ENCODE peak calls at places on chromosomes 11 and 22, in six cellular contexts. I, J, K, N, O and P are unnamed samples.

GRCh38 chr11:60971520-60971919 is at the start of gene CD6:
- DNase-seq in K (no peak), O (no peak), J (no peak), N (no peak), I (no peak), P (no peak)

GRCh38 chr11:2799881-2800654 is 85.5 kb downstream of the CDKN1C start:
- DNase-seq in N (peak; percentile 13), O (peak; percentile 9), J (peak; percentile 41), K (peak; percentile 60), I (no peak), P (no peak)

GRCh38 chr22:27642104-27642800 is 159.3 kb downstream of the MN1 start:
- DNase-seq in N (no peak), K (no peak), J (no peak), I (no peak), O (no peak), P (no peak)

GRCh38 chr11:78065239-78065638 is 1.6 kb downstream of the THRSP start:
- DNase-seq in N (no peak), I (no peak), J (no peak), K (no peak), O (no peak), P (no peak)

GRCh38 chr22:33682927-33683326 is 237.3 kb downstream of the LARGE1 start:
- DNase-seq in N (no peak), I (no peak), O (no peak), J (no peak), K (no peak), P (no peak)

GRCh38 chr22:44937216-44937615 is 72.6 kb downstream of the PHF21B start:
- DNase-seq in N (no peak), O (no peak), J (no peak), I (no peak), K (no peak), P (no peak)

GRCh38 chr11:3903207-3903896 is 47.9 kb downstream of the STIM1 start:
- DNase-seq in O (no peak), I (no peak), K (no peak), N (no peak), J (no peak), P (no peak)

GRCh38 chr11:90908074-90908473 is 685.2 kb upstream of the CHORDC1 start:
- DNase-seq in O (no peak), K (no peak), N (no peak), I (peak; percentile 4), J (no peak), P (no peak)

GRCh38 chr11:97756571-97757335 is 1264.0 kb upstream of the CNTN5 start:
- DNase-seq in O (no peak), I (no peak), K (no peak), N (no peak), J (no peak), P (no peak)

GRCh38 chr11:111976614-111977140 is 39.5 kb downstream of the DIXDC1 start:
- DNase-seq in K (peak; percentile 81), J (no peak), O (no peak), I (peak; percentile 36), N (peak; percentile 63), P (no peak)

GRCh38 chr22:35506259-35506570 is 34.4 kb upstream of the RASD2 start:
- DNase-seq in O (no peak), K (no peak), N (no peak), I (no peak), J (no peak), P (peak; percentile 40)

GRCh38 chr11:74466916-74467885 is at the start of gene KCNE3:
- DNase-seq in J (no peak), O (no peak), K (peak; percentile 68), N (peak; percentile 66), I (peak; percentile 39), P (peak; percentile 56)

GRCh38 chr22:24289781-24290181 is 19.1 kb downstream of the SPECC1L start:
- DNase-seq in I (peak; percentile 48), J (no peak), K (no peak), N (no peak), O (no peak), P (no peak)

GRCh38 chr11:117303101-117303500 is 12.0 kb downstream of the BACE1-AS start:
- DNase-seq in N (no peak), K (no peak), I (no peak), O (no peak), J (no peak), P (no peak)

GRCh38 chr11:132347156-132348090 is 977.0 kb downstream of the NTM start:
- DNase-seq in O (no peak), K (no peak), J (no peak), N (no peak), I (no peak), P (no peak)

GRCh38 chr11:58900479-58901420 is 38.5 kb upstream of the GLYATL1 start:
- DNase-seq in K (no peak), I (peak; percentile 91), N (no peak), O (peak; percentile 62), J (no peak), P (peak; percentile 87)

GRCh38 chr11:2194877-2195755 is 23.5 kb upstream of the TH start:
- DNase-seq in K (no peak), N (no peak), J (peak; percentile 77), I (peak; percentile 57), O (no peak), P (peak; percentile 65)

GRCh38 chr11:36000616-36001190 is 56.8 kb downstream of the LDLRAD3 start:
- DNase-seq in I (no peak), N (no peak), K (no peak), J (no peak), O (no peak), P (no peak)

GRCh38 chr11:73288197-73288872 is 16.2 kb downstream of the P2RY6 start:
- DNase-seq in N (no peak), I (no peak), K (no peak), J (no peak), O (no peak), P (no peak)

GRCh38 chr11:70471254-70471653 is 72.9 kb downstream of the CTTN start:
- DNase-seq in J (peak; percentile 74), O (no peak), N (no peak), K (no peak), I (no peak), P (peak; percentile 48)

GRCh38 chr11:64355078-64355940 is 3.7 kb upstream of the RPS6KA4 start:
- DNase-seq in I (peak; percentile 87), K (peak; percentile 91), O (peak; percentile 47), N (peak; percentile 71), J (peak; percentile 94), P (peak; percentile 94)

GRCh38 chr11:8234425-8234821 is 29.3 kb downstream of the LMO1 start:
- DNase-seq in N (no peak), J (no peak), O (no peak), I (no peak), K (no peak), P (no peak)

GRCh38 chr22:32826537-32826936 is 25.0 kb downstream of the TIMP3 start:
- DNase-seq in I (no peak), N (no peak), O (no peak), J (no peak), K (peak; percentile 53), P (no peak)

GRCh38 chr11:95365346-95365745 is 134.3 kb upstream of the SESN3 start:
- DNase-seq in J (no peak), N (no peak), K (no peak), O (no peak), I (no peak), P (no peak)

GRCh38 chr11:107018274-107018901 is at the start of gene GUCY1A2:
- DNase-seq in K (no peak), N (peak; percentile 56), O (no peak), I (peak; percentile 63), J (peak; percentile 23), P (peak; percentile 57)

GRCh38 chr11:124892750-124893454 is 4.8 kb downstream of the ROBO4 start:
- DNase-seq in J (no peak), K (peak; percentile 67), O (no peak), N (no peak), I (no peak), P (no peak)
- H3K4me1 ChIP-seq in J (peaks cover 22% of the 10 kb centered on the region), K (peaks cover 10% of the 10 kb centered on the region), O (peaks cover 8% of the 10 kb centered on the region), N (no peaks in the 10 kb centered on the region), I (peaks cover 35% of the 10 kb centered on the region), P (no peaks in the 10 kb centered on the region)

DNA sequence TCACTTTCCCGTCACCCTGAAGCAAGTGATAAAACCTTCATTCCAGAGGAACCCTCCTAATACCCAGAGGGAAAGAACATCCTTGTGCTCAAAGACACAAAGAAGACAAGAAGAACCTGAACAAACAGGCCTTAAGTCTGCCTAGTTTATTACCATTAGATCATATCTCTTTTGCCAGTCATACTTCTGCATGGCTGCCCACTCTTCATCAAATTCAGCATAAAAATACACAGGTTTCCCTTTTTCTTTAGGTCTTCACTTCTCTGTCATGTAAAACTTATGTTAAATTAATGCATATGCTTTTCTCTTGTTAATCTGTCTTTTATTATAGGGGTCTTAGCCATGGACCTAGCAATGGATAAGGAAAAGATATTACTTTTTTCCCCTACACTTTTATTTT is 459.7 kb downstream of the DLG2 start:
- DNase-seq in N (no peak), O (no peak), J (no peak), K (no peak), I (no peak), P (no peak)
- H3K4me1 ChIP-seq in N (no peaks in the 10 kb centered on the region), O (no peaks in the 10 kb centered on the region), J (no peaks in the 10 kb centered on the region), K (no peaks in the 10 kb centered on the region), I (no peaks in the 10 kb centered on the region), P (peaks cover 8% of the 10 kb centered on the region)

GRCh38 chr22:17043521-17043920 is 35.5 kb upstream of the GAB4 start:
- DNase-seq in I (no peak), N (no peak), O (no peak), K (no peak), J (no peak), P (no peak)

GRCh38 chr22:17047656-17048055 is 37.1 kb upstream of the IL17RA start:
- DNase-seq in J (no peak), K (no peak), I (no peak), O (no peak), N (no peak), P (no peak)

DNA sequence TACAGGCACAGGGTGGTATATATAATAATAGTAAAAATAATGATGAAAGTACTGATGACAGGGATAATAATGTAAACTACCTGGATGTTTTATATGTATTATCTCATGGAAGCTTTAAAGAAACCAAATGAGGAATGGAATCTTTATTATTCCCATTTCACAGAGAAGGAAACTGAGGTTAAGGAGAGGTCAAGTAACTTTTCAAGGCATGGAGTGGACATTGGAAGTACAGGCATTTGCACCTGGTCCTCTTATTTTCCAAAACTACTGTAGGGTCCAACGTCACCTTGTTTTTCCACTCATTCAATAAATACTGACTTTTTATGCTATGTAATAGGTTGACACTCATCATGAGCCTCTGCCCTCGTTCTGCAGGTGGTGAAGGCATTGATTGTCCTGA is 37.9 kb upstream of the IL17RA start:
- DNase-seq in K (no peak), N (no peak), J (no peak), I (no peak), O (no peak), P (no peak)
- H3K4me1 ChIP-seq in K (no peaks in the 10 kb centered on the region), N (no peaks in the 10 kb centered on the region), J (no peaks in the 10 kb centered on the region), I (no peaks in the 10 kb centered on the region), O (no peaks in the 10 kb centered on the region), P (no peaks in the 10 kb centered on the region)

GRCh38 chr22:46049726-46050450 is 72.9 kb upstream of the WNT7B start:
- DNase-seq in O (peak; percentile 11), J (no peak), I (no peak), N (peak; percentile 33), K (peak; percentile 59), P (no peak)

GRCh38 chr22:46046299-46046685 is 69.3 kb upstream of the WNT7B start:
- DNase-seq in J (no peak), K (no peak), O (peak; percentile 13), N (peak; percentile 31), I (no peak), P (no peak)

GRCh38 chr22:46045459-46046298 is 68.7 kb upstream of the WNT7B start:
- DNase-seq in I (no peak), J (no peak), O (peak; percentile 15), N (peak; percentile 39), K (peak; percentile 93), P (no peak)

GRCh38 chr22:46047226-46047625 is 70.3 kb upstream of the WNT7B start:
- DNase-seq in I (no peak), O (no peak), K (peak; percentile 51), J (no peak), N (peak; percentile 17), P (no peak)

GRCh38 chr22:46047841-46048595 is 71.1 kb upstream of the WNT7B start:
- DNase-seq in J (no peak), K (peak; percentile 88), I (no peak), O (peak; percentile 48), N (peak; percentile 30), P (no peak)
- H3K4me1 ChIP-seq in J (peaks cover 45% of the 10 kb centered on the region), K (peaks cover 88% of the 10 kb centered on the region), I (peaks cover 71% of the 10 kb centered on the region), O (peaks cover 68% of the 10 kb centered on the region), N (peaks cover 13% of the 10 kb centered on the region), P (peaks cover 10% of the 10 kb centered on the region)